ENCODE peak calls at places on chromosomes 3 and 15, in seven cellular contexts. Z is activated gamma-delta T cell treated with Interleukin-2 at 50 U/mL for 16 hours; P is stimulated activated CD4-positive, alpha-beta T cell treated with anti-CD3 and anti-CD28 coated beads, Interleukin-15, amount 100 ng/mL, for 1 hour; Y is GM23338; G is neural crest cell; C is AG09319; A is GM03348. W is an unnamed sample.

GRCh38 chr15:85615930-85616329 is 178.8 kb downstream of the KLHL25 start:
- DNase-seq in Z (peak), P (no peak), Y (peak), G (no peak), C (no peak), A (peak), W (peak)

GRCh38 chr3:60403866-60404265 is 847.4 kb downstream of the FHIT start:
- DNase-seq in Z (no peak), P (no peak), Y (no peak), G (no peak), C (no peak), A (peak), W (no peak)

GRCh38 chr3:189144645-189145044 is 27.1 kb upstream of the TPRG1 start:
- DNase-seq in Z (peak), P (no peak), Y (no peak), G (no peak), C (no peak), A (no peak), W (peak)

GRCh38 chr15:71390101-71390500 is 274.8 kb downstream of the THSD4 start:
- DNase-seq in Z (no peak), P (no peak), Y (no peak), G (no peak), C (no peak), A (no peak), W (no peak)

GRCh38 chr15:41971893-41972340 is 440 bp downstream of the EHD4 start:
- DNase-seq in Z (no peak), P (no peak), Y (peak), G (peak), C (no peak), A (peak), W (no peak)

GRCh38 chr3:171949559-171949958 is 89.8 kb upstream of the FNDC3B start:
- DNase-seq in Z (no peak), P (no peak), Y (no peak), G (no peak), C (no peak), A (no peak), W (no peak)

GRCh38 chr3:159789742-159790635 is 198.6 kb upstream of the IL12A start:
- DNase-seq in Z (no peak), P (no peak), Y (no peak), G (no peak), C (no peak), A (no peak), W (no peak)

GRCh38 chr3:126973814-126974213 is 9.1 kb upstream of the PLXNA1 start:
- DNase-seq in Z (no peak), P (no peak), Y (no peak), G (no peak), C (no peak), A (no peak), W (no peak)

GRCh38 chr3:149605902-149606301 is 51.9 kb downstream of the WWTR1 start:
- DNase-seq in Z (no peak), P (no peak), Y (no peak), G (no peak), C (no peak), A (no peak), W (no peak)

GRCh38 chr3:42043116-42043796 is 47.9 kb upstream of the TRAK1 start:
- DNase-seq in Z (no peak), P (no peak), Y (peak), G (peak), C (no peak), A (peak), W (no peak)

GRCh38 chr15:31442203-31443090 is 115.8 kb downstream of the KLF13 start:
- DNase-seq in Z (no peak), P (no peak), Y (peak), G (no peak), C (peak), A (peak), W (no peak)

GRCh38 chr3:124107074-124107473 is 115.2 kb upstream of the ROPN1 start:
- DNase-seq in Z (no peak), P (no peak), Y (no peak), G (no peak), C (no peak), A (peak), W (no peak)

GRCh38 chr3:50529996-50530706 is 26.7 kb upstream of the CACNA2D2 start:
- DNase-seq in Z (no peak), P (no peak), Y (peak), G (no peak), C (no peak), A (no peak), W (no peak)

GRCh38 chr15:57655809-57656208 is 50.7 kb upstream of the POLR2M start:
- DNase-seq in Z (no peak), P (no peak), Y (peak), G (no peak), C (no peak), A (no peak), W (no peak)

GRCh38 chr3:81581966-81582599 is 179.4 kb downstream of the GBE1 start:
- DNase-seq in Z (no peak), P (no peak), Y (peak), G (peak), C (peak), A (peak), W (no peak)

GRCh38 chr3:10553586-10554235 is 48.3 kb upstream of the ATP2B2 start:
- DNase-seq in Z (no peak), P (no peak), Y (peak), G (peak), C (no peak), A (no peak), W (no peak)

GRCh38 chr3:67653425-67654098 is 850 bp downstream of the SUCLG2 start:
- DNase-seq in Z (no peak), P (no peak), Y (peak), G (no peak), C (no peak), A (no peak), W (no peak)

GRCh38 chr3:144810150-144810549 is 838.5 kb downstream of the DIPK2A start:
- DNase-seq in Z (no peak), P (no peak), Y (no peak), G (no peak), C (no peak), A (no peak), W (no peak)

GRCh38 chr15:40928975-40929729 is at the start of gene DLL4:
- DNase-seq in Z (peak), P (no peak), Y (peak), G (peak), C (no peak), A (no peak), W (no peak)

GRCh38 chr15:99474041-99474906 is 91.5 kb upstream of the MEF2A start:
- DNase-seq in Z (no peak), P (no peak), Y (no peak), G (no peak), C (no peak), A (no peak), W (no peak)

GRCh38 chr3:43505351-43505750 is 116.5 kb downstream of the ANO10 start:
- DNase-seq in Z (no peak), P (no peak), Y (no peak), G (no peak), C (no peak), A (peak), W (no peak)

GRCh38 chr3:32066686-32067085 is 39.7 kb upstream of the GPD1L start:
- DNase-seq in Z (no peak), P (no peak), Y (no peak), G (no peak), C (no peak), A (no peak), W (no peak)

GRCh38 chr3:194095464-194095863 is 40.5 kb upstream of the HES1 start:
- DNase-seq in Z (no peak), P (no peak), Y (no peak), G (no peak), C (no peak), A (no peak), W (no peak)

W was measured in central memory CD4-positive, alpha-beta T cell.